ENCODE peak calls at places on chromosome 5, in eight cellular contexts. T, G, O, Z, J, Y, R and P are unnamed samples.

GRCh38 chr5:80061541-80061940 is 26.4 kb downstream of the THBS4 start:
- DNase-seq in T (no peak), J (no peak), Y (no peak), O (no peak), R (no peak), Z (no peak), G (no peak), P (no peak)

GRCh38 chr5:2112128-2112808 is 229.5 kb upstream of the IRX4 start:
- DNase-seq in Z (no peak), R (no peak), O (no peak), J (no peak), T (peak), G (no peak), Y (no peak), P (no peak)

GRCh38 chr5:6083311-6083941 is 294.9 kb downstream of the MED10 start:
- DNase-seq in Z (no peak), R (no peak), G (no peak), O (no peak), J (peak), T (no peak), Y (peak), P (no peak)

GRCh38 chr5:16899171-16899570 is 36.9 kb downstream of the MYO10 start:
- DNase-seq in G (no peak), Y (no peak), J (no peak), Z (no peak), R (no peak), T (no peak), O (no peak), P (no peak)

GRCh38 chr5:147921134-147921533 is 14.8 kb upstream of the C5orf46 start:
- DNase-seq in O (no peak), R (no peak), J (no peak), Y (no peak), T (no peak), G (no peak), Z (no peak), P (no peak)

GRCh38 chr5:5422819-5423515 is 490 bp downstream of the ICE1 start:
- DNase-seq in O (no peak), T (no peak), G (no peak), J (peak), R (peak), Y (no peak), Z (no peak), P (peak)

GRCh38 chr5:167916706-167917105 is 374.7 kb upstream of the WWC1 start:
- DNase-seq in Z (peak), T (no peak), J (peak), O (no peak), Y (no peak), G (no peak), R (no peak), P (no peak)

GRCh38 chr5:75648712-75649111 is 37.5 kb downstream of the ANKDD1B start:
- DNase-seq in Y (no peak), J (no peak), O (no peak), T (no peak), Z (peak), R (no peak), G (no peak), P (no peak)

GRCh38 chr5:66364186-66364585 is 220.1 kb downstream of the SREK1 start:
- DNase-seq in O (no peak), Z (no peak), Y (no peak), G (no peak), R (no peak), J (no peak), T (no peak), P (no peak)

GRCh38 chr5:21817668-21818419 is 1035.3 kb downstream of the CDH12 start:
- DNase-seq in R (no peak), Z (no peak), G (no peak), Y (no peak), J (no peak), T (peak), O (no peak), P (no peak)

GRCh38 chr5:39080597-39081204 is 6.5 kb upstream of the RICTOR start:
- DNase-seq in O (no peak), J (peak), Z (peak), G (peak), Y (peak), T (peak), R (no peak), P (no peak)

GRCh38 chr5:135426102-135427082 is 20.8 kb downstream of the DCANP1 start:
- DNase-seq in Z (peak), T (peak), J (peak), R (no peak), Y (peak), G (no peak), O (no peak), P (peak)

GRCh38 chr5:73201547-73202513 is 28.8 kb downstream of the TMEM174 start:
- DNase-seq in R (peak), Z (peak), J (peak), T (no peak), G (peak), O (peak), Y (peak), P (peak)

GRCh38 chr5:124738751-124739559 is 7.5 kb downstream of the ZNF608 start:
- DNase-seq in T (peak), J (peak), Y (peak), Z (no peak), G (no peak), O (no peak), R (no peak), P (no peak)

GRCh38 chr5:119537704-119538103 is 85.4 kb downstream of the HSD17B4 start:
- DNase-seq in O (no peak), T (no peak), J (no peak), G (no peak), Z (no peak), Y (no peak), R (no peak), P (peak)

GRCh38 chr5:73966411-73966810 is 340.4 kb downstream of the ARHGEF28 start:
- DNase-seq in R (no peak), J (no peak), T (peak), O (no peak), G (no peak), Y (no peak), Z (no peak), P (no peak)

GRCh38 chr5:134420326-134420725 is 8.6 kb upstream of the CDKN2AIPNL start:
- DNase-seq in G (no peak), Z (no peak), Y (no peak), T (no peak), R (no peak), O (no peak), J (no peak), P (no peak)

GRCh38 chr5:75054110-75054930 is 2.0 kb upstream of the GCNT4 start:
- DNase-seq in O (no peak), J (peak), Y (peak), T (no peak), Z (no peak), G (peak), R (peak), P (no peak)

GRCh38 chr5:140785905-140786686 is at the start of gene PCDHA1:
- DNase-seq in Z (no peak), J (no peak), O (no peak), T (peak), Y (no peak), R (no peak), G (no peak), P (peak)

GRCh38 chr5:43041131-43041668 is 1.1 kb upstream of the ANXA2R start:
- DNase-seq in Z (no peak), O (no peak), T (peak), Y (no peak), G (peak), R (no peak), J (no peak), P (no peak)

GRCh38 chr5:25850581-25850980 is 1187.8 kb downstream of the CDH9 start:
- DNase-seq in G (no peak), R (no peak), Y (no peak), T (no peak), J (peak), Z (no peak), O (no peak), P (no peak)

GRCh38 chr5:135398855-135399837 is at the start of gene MACROH2A1:
- DNase-seq in J (peak), Z (peak), Y (peak), R (peak), G (peak), T (peak), O (peak), P (peak)

GRCh38 chr5:84255318-84255717 is 129.4 kb downstream of the EDIL3 start:
- DNase-seq in R (no peak), J (no peak), Z (peak), O (no peak), G (no peak), T (no peak), Y (no peak), P (no peak)

GRCh38 chr5:9361835-9362234 is 184.0 kb downstream of the SEMA5A start:
- DNase-seq in O (no peak), Y (peak), R (no peak), J (peak), G (peak), Z (peak), T (peak), P (peak)

GRCh38 chr5:111063709-111064322 is 7.7 kb upstream of the TSLP start:
- DNase-seq in T (no peak), G (no peak), Z (peak), O (no peak), Y (no peak), J (no peak), R (no peak), P (peak)

GRCh38 chr5:126939887-126940286 is 90.5 kb downstream of the MARCHF3 start:
- DNase-seq in O (no peak), Z (no peak), R (no peak), J (no peak), T (no peak), G (no peak), Y (no peak), P (no peak)

GRCh38 chr5:943201-943873 is 50.7 kb downstream of the TRIP13 start:
- DNase-seq in T (no peak), R (no peak), G (no peak), Y (no peak), J (peak), Z (no peak), O (no peak), P (no peak)

GRCh38 chr5:1010181-1010510 is 1.5 kb downstream of the NKD2 start:
- DNase-seq in T (no peak), J (peak), R (no peak), Y (no peak), O (no peak), G (no peak), Z (no peak), P (no peak)

GRCh38 chr5:18968966-18969365 is 1019.0 kb downstream of the CDH18 start:
- DNase-seq in J (no peak), O (no peak), T (no peak), Z (no peak), G (no peak), R (no peak), Y (no peak), P (no peak)

GRCh38 chr5:154708207-154708606 is 47.0 kb upstream of the LARP1 start:
- DNase-seq in J (no peak), R (no peak), O (no peak), Y (no peak), T (no peak), Z (no peak), G (no peak), P (no peak)

GRCh38 chr5:159975462-159976019 is 33.4 kb upstream of the TTC1 start:
- DNase-seq in R (no peak), Y (no peak), J (peak), G (no peak), Z (peak), O (no peak), T (no peak), P (no peak)

GRCh38 chr5:109866051-109866450 is 176.3 kb downstream of the MAN2A1 start:
- DNase-seq in Y (no peak), J (no peak), O (no peak), T (no peak), R (no peak), G (no peak), Z (peak), P (no peak)

GRCh38 chr5:36877667-36878420 is 1.3 kb downstream of the NIPBL start:
- DNase-seq in T (peak), Z (peak), J (peak), Y (peak), O (no peak), R (no peak), G (no peak), P (peak)

GRCh38 chr5:110757118-110757729 is 18.4 kb downstream of the SLC25A46 start:
- DNase-seq in Y (peak), R (no peak), T (peak), Z (peak), J (no peak), O (no peak), G (peak), P (peak)

GRCh38 chr5:168424506-168425298 is 61.6 kb upstream of the RARS1 start:
- DNase-seq in O (no peak), G (no peak), Y (no peak), Z (no peak), J (no peak), T (no peak), R (no peak), P (no peak)

GRCh38 chr5:71862661-71863060 is 143.6 kb downstream of the CARTPT start:
- DNase-seq in G (no peak), Y (no peak), T (no peak), J (no peak), Z (no peak), O (no peak), R (no peak), P (no peak)

GRCh38 chr5:59786271-59786805 is 107.2 kb downstream of the PDE4D start:
- DNase-seq in Z (no peak), J (no peak), T (no peak), O (no peak), R (no peak), Y (no peak), G (no peak), P (no peak)